ENCODE peak calls at places on chromosome 11, in four cellular contexts. W is stimulated activated CD4-positive, alpha-beta T cell treated with anti-CD3 and anti-CD28 coated beads, Interleukin-1b, Interleukin-23, amount 100 ng/mL, for 1 hour; S is NCI-H774; R is COR-L47. U is an unnamed sample.

GRCh38 chr11:34426766-34427170 is 12.0 kb upstream of the CAT start:
- DNase-seq in R (no peak), S (no peak), W (no peak), U (no peak)

GRCh38 chr11:95352733-95353346 is 121.8 kb upstream of the SESN3 start:
- DNase-seq in R (no peak), W (no peak), S (no peak), U (no peak)

GRCh38 chr11:111795333-111795985 is 29.3 kb upstream of the PPP2R1B start:
- DNase-seq in W (no peak), R (no peak), S (no peak), U (no peak)

GRCh38 chr11:69218946-69219720 is 63.4 kb downstream of the SMIM38 start:
- DNase-seq in S (no peak), R (no peak), W (no peak), U (no peak)

GRCh38 chr11:83671295-83671694 is 385.1 kb upstream of the CCDC90B start:
- DNase-seq in W (no peak), R (peak), S (no peak), U (no peak)

GRCh38 chr11:94201004-94201465 is 72.4 kb downstream of the PANX1 start:
- DNase-seq in W (no peak), R (no peak), S (no peak), U (peak)

GRCh38 chr11:108817971-108818370 is 153.1 kb downstream of the DDX10 start:
- DNase-seq in S (no peak), R (no peak), W (no peak), U (peak)

GRCh38 chr11:105609341-105609781 is 512 bp upstream of the GRIA4 start:
- DNase-seq in W (no peak), R (peak), S (no peak), U (peak)

GRCh38 chr11:101583180-101584128 is at the start of gene TRPC6:
- DNase-seq in W (no peak), R (peak), S (no peak), U (peak)

GRCh38 chr11:95641506-95641905 is 148.1 kb downstream of the FAM76B start:
- DNase-seq in R (no peak), S (no peak), W (no peak), U (no peak)

GRCh38 chr11:130633466-130633865 is 185.0 kb downstream of the ADAMTS15 start:
- DNase-seq in R (no peak), S (no peak), W (no peak), U (no peak)

GRCh38 chr11:19793356-19793755 is 80.7 kb downstream of the NAV2 start:
- DNase-seq in S (peak), R (no peak), W (no peak), U (no peak)

GRCh38 chr11:101706541-101706940 is 122.7 kb upstream of the TRPC6 start:
- DNase-seq in W (no peak), S (no peak), R (no peak), U (no peak)

GRCh38 chr11:61347916-61348461 is 13.7 kb downstream of the CYB561A3 start:
- DNase-seq in R (no peak), S (no peak), W (no peak), U (no peak)

GRCh38 chr11:554824-555499 is 5.6 kb downstream of the LMNTD2 start:
- DNase-seq in S (peak), R (peak), W (peak), U (peak)

GRCh38 chr11:92830382-92831148 is 138.9 kb upstream of the MTNR1B start:
- DNase-seq in W (no peak), R (no peak), S (no peak), U (peak)

GRCh38 chr11:6693342-6694228 is 10.4 kb upstream of the MRPL17 start:
- DNase-seq in W (no peak), S (no peak), R (no peak), U (no peak)

GRCh38 chr11:57567210-57567511 is 311 bp downstream of the UBE2L6 start:
- DNase-seq in S (no peak), W (no peak), R (no peak), U (no peak)

GRCh38 chr11:27701262-27702105 is 1.2 kb upstream of the BDNF start:
- DNase-seq in R (peak), W (no peak), S (peak), U (peak)

GRCh38 chr11:46278387-46279173 is 1.1 kb downstream of the CREB3L1 start:
- DNase-seq in R (no peak), S (no peak), W (peak), U (peak)

GRCh38 chr11:64356498-64357411 is 2.2 kb upstream of the RPS6KA4 start:
- DNase-seq in W (no peak), S (peak), R (peak), U (peak)

GRCh38 chr11:108818971-108819370 is 154.1 kb downstream of the DDX10 start:
- DNase-seq in S (no peak), W (no peak), R (no peak), U (no peak)

GRCh38 chr11:116871248-116871647 is 33.8 kb upstream of the APOA1 start:
- DNase-seq in R (peak), W (no peak), S (no peak), U (no peak)

GRCh38 chr11:126871792-126872191 is 128.8 kb downstream of the KIRREL3 start:
- DNase-seq in S (no peak), W (no peak), R (no peak), U (no peak)

GRCh38 chr11:61027141-61027840 is 55.8 kb downstream of the CD6 start:
- DNase-seq in S (no peak), R (no peak), W (no peak), U (no peak)

GRCh38 chr11:30358569-30358968 is 35.7 kb downstream of the ARL14EP start:
- DNase-seq in R (no peak), S (no peak), W (no peak), U (no peak)

GRCh38 chr11:36196476-36197099 is 92.6 kb downstream of the COMMD9 start:
- DNase-seq in S (no peak), W (no peak), R (no peak), U (peak)

GRCh38 chr11:60786811-60787567 is 1.9 kb downstream of the MS4A10 start:
- DNase-seq in S (no peak), W (no peak), R (no peak), U (peak)

GRCh38 chr11:83317757-83318548 is 31.8 kb upstream of the CCDC90B start:
- DNase-seq in W (no peak), R (no peak), S (no peak), U (no peak)

GRCh38 chr11:17743026-17743807 is 8.6 kb downstream of the KCNC1 start:
- DNase-seq in R (no peak), S (no peak), W (no peak), U (no peak)

GRCh38 chr11:69370984-69371709 is 77.2 kb downstream of the MYEOV start:
- DNase-seq in S (no peak), R (no peak), W (no peak), U (no peak)

GRCh38 chr11:134503104-134503503 is 91.1 kb upstream of the B3GAT1 start:
- DNase-seq in S (no peak), R (no peak), W (no peak), U (peak)

GRCh38 chr11:12079726-12080556 is 30.4 kb upstream of the MICAL2 start:
- DNase-seq in R (no peak), S (no peak), W (no peak), U (no peak)

GRCh38 chr11:100273066-100273815 is 413.8 kb upstream of the ARHGAP42 start:
- DNase-seq in R (no peak), S (no peak), W (no peak), U (no peak)

GRCh38 chr11:3346587-3346986 is 32.4 kb downstream of the ZNF195 start:
- DNase-seq in R (no peak), W (no peak), S (no peak), U (no peak)

GRCh38 chr11:115590254-115590653 is 86.0 kb upstream of the CADM1 start:
- DNase-seq in R (peak), S (peak), W (no peak), U (peak)